ENCODE peak calls at places on chromosomes 13 and 19, in nine cellular contexts. P is endodermal cell, X is stomach, I is IMR-90, Q is tibial artery, S is lung, W is thoracic aorta, H is brain microvascular endothelial cell, L is hepatocyte. Z is an unnamed sample.

GRCh38 chr13:105207586-105208293 is 1327.7 kb downstream of the EFNB2 start:
- DNase-seq in P (no peak), X (no peak), I (peak; percentile 13), Q (no peak), S (no peak), W (no peak), H (no peak), L (no peak), Z (no peak)

GRCh38 chr13:99123101-99124045 is 77.3 kb upstream of the UBAC2 start:
- DNase-seq in P (no peak), X (no peak), I (peak; percentile 19), Q (no peak), S (no peak), W (no peak), H (peak; percentile 38), L (no peak), Z (peak; percentile 51)

GRCh38 chr19:1243768-1244692 is 2.5 kb downstream of the ATP5F1D start:
- DNase-seq in P (peak; percentile 95), X (peak; percentile 91), I (peak; percentile 77), Q (peak; percentile 94), S (peak; percentile 85), W (no peak), H (peak; percentile 65), L (peak; percentile 93), Z (no peak)

GRCh38 chr19:33359581-33359980 is 13.9 kb upstream of the CEBPG start:
- DNase-seq in P (no peak), X (no peak), I (no peak), Q (no peak), S (no peak), W (no peak), H (no peak), L (no peak), Z (no peak)

GRCh38 chr19:18470153-18470552 is 32.2 kb upstream of the ISYNA1 start:
- DNase-seq in P (peak; percentile 91), X (no peak), I (no peak), Q (no peak), S (no peak), W (no peak), H (no peak), L (peak; percentile 56), Z (no peak)

GRCh38 chr13:67299072-67299635 is 69.0 kb upstream of the PCDH9 start:
- DNase-seq in P (no peak), X (no peak), I (peak; percentile 91), Q (no peak), S (no peak), W (no peak), H (peak; percentile 78), L (no peak), Z (peak; percentile 89)

GRCh38 chr13:28719227-28719562 is 425 bp upstream of the SLC46A3 start:
- DNase-seq in P (no peak), X (no peak), I (no peak), Q (no peak), S (no peak), W (no peak), H (no peak), L (no peak), Z (no peak)

GRCh38 chr13:114219406-114219805 is 15.3 kb upstream of the CDC16 start:
- DNase-seq in P (peak; percentile 10), X (no peak), I (no peak), Q (no peak), S (no peak), W (no peak), H (no peak), L (no peak), Z (no peak)

GRCh38 chr13:54614729-54615128 is 1586.1 kb downstream of the OLFM4 start:
- DNase-seq in P (no peak), X (no peak), I (no peak), Q (no peak), S (no peak), W (no peak), H (no peak), L (no peak), Z (no peak)

GRCh38 chr19:30450101-30450500 is 77.9 kb downstream of the ZNF536 start:
- DNase-seq in P (peak; percentile 78), X (no peak), I (no peak), Q (no peak), S (no peak), W (no peak), H (no peak), L (peak; percentile 49), Z (peak; percentile 60)

GRCh38 chr19:41734585-41734984 is 20.7 kb upstream of the CEACAM6 start:
- DNase-seq in P (no peak), X (peak; percentile 68), I (no peak), Q (no peak), S (peak; percentile 79), W (no peak), H (no peak), L (peak; percentile 42), Z (no peak)

GRCh38 chr13:48580886-48581285 is 48.0 kb upstream of the RCBTB2 start:
- DNase-seq in P (no peak), X (no peak), I (no peak), Q (no peak), S (no peak), W (no peak), H (no peak), L (no peak), Z (no peak)

GRCh38 chr13:48580185-48580803 is 47.4 kb upstream of the RCBTB2 start:
- DNase-seq in P (peak; percentile 91), X (peak; percentile 85), I (peak; percentile 56), Q (peak; percentile 79), S (peak; percentile 66), W (peak; percentile 45), H (peak; percentile 53), L (peak; percentile 79), Z (no peak)

GRCh38 chr13:48582086-48582485 is 49.2 kb upstream of the RCBTB2 start:
- DNase-seq in P (no peak), X (no peak), I (no peak), Q (no peak), S (no peak), W (no peak), H (no peak), L (no peak), Z (no peak)

GRCh38 chr13:48578516-48579166 is 45.8 kb upstream of the RCBTB2 start:
- DNase-seq in P (no peak), X (no peak), I (no peak), Q (no peak), S (peak; percentile 28), W (no peak), H (no peak), L (no peak), Z (no peak)

DNA sequence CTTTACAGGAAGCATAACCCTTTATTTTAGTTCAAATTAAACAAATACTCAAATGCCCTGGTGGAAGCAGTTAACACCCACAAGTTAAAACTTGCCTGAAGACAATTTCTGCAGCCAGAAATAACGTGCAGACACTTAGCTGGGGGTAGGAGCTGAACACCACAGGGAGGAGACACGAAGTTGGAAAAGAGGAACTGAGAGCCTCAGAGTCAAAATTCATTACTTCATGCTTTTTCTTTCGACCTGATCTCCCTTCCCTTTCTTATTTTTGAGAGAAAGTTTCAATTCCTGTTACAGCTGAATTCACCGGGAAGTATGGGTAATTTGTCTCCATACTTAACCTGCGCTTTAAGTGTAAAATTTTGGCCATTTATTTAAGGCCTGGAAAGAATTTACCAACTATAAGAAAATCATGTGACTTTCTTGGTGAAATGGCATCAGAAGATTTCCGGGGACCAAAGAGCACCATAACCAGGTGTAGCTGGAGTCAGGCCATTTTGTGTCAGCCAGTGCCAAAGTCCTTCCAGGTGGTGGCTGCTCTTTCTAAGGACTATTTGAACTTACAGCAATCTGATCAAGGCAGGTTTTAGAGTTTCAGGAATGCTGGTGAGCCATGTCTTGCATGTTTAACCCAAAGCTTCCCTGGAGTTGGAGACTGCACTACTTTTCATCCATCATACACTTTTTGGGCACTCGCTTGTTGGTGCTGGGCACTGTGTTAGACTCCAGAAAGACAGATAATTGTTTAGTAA is 46.5 kb upstream of the RCBTB2 start:
- DNase-seq in P (no peak), X (peak; percentile 72), I (no peak), Q (no peak), S (no peak), W (no peak), H (no peak), L (peak; percentile 32), Z (no peak)
- TF ChIP-seq CTCF in P (no peak), X (no peak), I (no peak), Q (no peak), S (no peak), W (no peak), H (no peak), L (no peak), Z (no peak)

GRCh38 chr13:45207319-45207718 is 6.5 kb upstream of the KCTD4 start:
- DNase-seq in P (no peak), X (no peak), I (no peak), Q (no peak), S (no peak), W (no peak), H (no peak), L (no peak), Z (no peak)
- H3K4me3 ChIP-seq in P (no peak overlapping the region), X (no peak overlapping the region), I (no peak overlapping the region), Q (no peak overlapping the region), S (no peak overlapping the region), W (peak overlapping the region; percentile 3), H (no peak overlapping the region), L (no peak overlapping the region), Z (no peak overlapping the region)

DNA sequence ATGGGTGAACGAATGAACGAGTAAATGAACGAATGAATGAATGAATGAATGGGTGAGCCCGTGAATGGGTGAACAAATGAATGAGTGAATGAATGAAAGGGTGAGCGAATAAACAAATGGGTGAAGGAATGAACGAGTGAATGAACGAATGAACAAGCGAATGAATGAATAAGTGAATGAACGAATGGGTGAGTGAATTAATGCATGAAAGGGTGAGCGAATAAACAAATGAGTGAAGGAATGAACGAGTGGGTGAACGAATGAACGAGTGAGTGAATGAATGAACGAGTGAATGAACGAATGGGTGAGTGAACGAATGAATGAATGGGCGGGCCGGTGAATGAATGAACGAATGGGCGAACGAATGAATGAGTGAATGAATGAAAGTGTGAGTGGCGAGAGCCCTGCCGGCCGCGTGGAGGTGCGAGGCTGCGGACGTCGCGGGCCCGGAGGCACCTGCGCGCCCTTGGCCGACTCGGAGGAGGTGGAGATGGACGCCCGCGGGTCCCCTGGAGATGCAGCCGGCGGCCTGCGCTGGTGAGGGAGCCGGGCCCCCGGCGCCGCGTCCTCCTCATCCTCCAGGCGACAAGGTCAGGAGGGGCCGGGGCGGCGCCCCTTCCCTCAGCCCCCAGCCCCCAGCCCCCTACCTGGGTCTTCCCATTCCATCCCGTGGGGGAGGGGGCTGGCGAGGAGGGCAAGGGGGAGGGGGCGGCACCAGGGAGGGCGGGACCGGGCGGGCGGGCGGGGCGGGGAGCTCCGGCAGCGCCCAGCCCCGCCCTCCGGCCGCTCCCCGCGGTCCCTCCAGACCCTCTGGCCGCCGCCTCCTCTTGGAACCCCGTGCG is 15.4 kb downstream of the ANKRD24 start:
- DNase-seq in P (peak; percentile 80), X (no peak), I (no peak), Q (no peak), S (no peak), W (no peak), H (no peak), L (no peak), Z (no peak)
- H3K36me3 ChIP-seq in P (no peaks in the 10 kb centered on the region), X (no peaks in the 10 kb centered on the region), I (no peaks in the 10 kb centered on the region), Q (no peaks in the 10 kb centered on the region), S (no peaks in the 10 kb centered on the region), W (no peaks in the 10 kb centered on the region), H (no peaks in the 10 kb centered on the region), L (no peaks in the 10 kb centered on the region), Z (no peaks in the 10 kb centered on the region)

DNA sequence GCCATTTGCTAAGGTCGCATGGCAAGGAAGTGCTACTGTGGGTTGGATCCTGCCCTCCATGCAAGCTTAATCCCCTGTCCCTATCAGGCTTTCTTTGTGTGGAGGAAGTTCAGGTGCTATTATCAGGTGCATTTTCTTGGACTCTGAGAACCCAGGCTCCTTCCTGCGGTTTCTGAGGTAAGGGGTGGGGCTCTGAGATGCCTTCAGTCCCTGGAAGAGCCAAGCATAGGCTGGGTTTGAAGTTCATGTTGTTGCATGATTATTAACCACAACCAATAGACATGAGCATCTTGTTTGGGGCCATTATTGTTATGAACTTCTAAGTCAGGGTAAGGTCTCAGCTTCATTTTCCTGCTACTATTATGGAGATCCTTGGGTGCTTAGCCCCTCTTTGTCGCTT is 109.5 kb downstream of the NALCN start:
- DNase-seq in P (no peak), X (no peak), I (no peak), Q (no peak), S (no peak), W (no peak), H (no peak), L (no peak), Z (no peak)
- TF ChIP-seq CTCF in P (no peak), X (no peak), I (no peak), Q (no peak), S (no peak), W (no peak), H (no peak), L (no peak), Z (no peak)

Z was measured in kidney epithelial cell.